ENCODE peak calls at places on chromosomes 12 and 14, in eight cellular contexts. M is ovary, Q is A549, F is stomach, S is testis, B is uterus, Y is body of pancreas, N is adrenal gland. J is an unnamed sample.

GRCh38 chr12:23221926-23222325 is 597.0 kb downstream of the ETNK1 start:
- DNase-seq in M (no peak), Q (no peak), F (no peak), S (no peak), B (no peak), Y (no peak), N (no peak), J (no peak)

GRCh38 chr12:50302686-50303085 is 19.4 kb upstream of the LIMA1 start:
- DNase-seq in M (no peak), Q (no peak), F (no peak), S (no peak), B (no peak), Y (no peak), N (no peak), J (no peak)

GRCh38 chr12:45131506-45131905 is 80.6 kb upstream of the DBX2 start:
- DNase-seq in M (no peak), Q (no peak), F (no peak), S (no peak), B (no peak), Y (no peak), N (no peak), J (no peak)

GRCh38 chr12:67540920-67541624 is 107.5 kb upstream of the DYRK2 start:
- DNase-seq in M (no peak), Q (no peak), F (no peak), S (no peak), B (no peak), Y (no peak), N (no peak), J (no peak)

GRCh38 chr14:95432152-95433093 is 84.0 kb downstream of the SYNE3 start:
- DNase-seq in M (peak; percentile 66), Q (peak; percentile 37), F (peak; percentile 64), S (peak; percentile 75), B (peak; percentile 38), Y (peak; percentile 73), N (peak; percentile 60), J (no peak)

GRCh38 chr14:54189358-54190354 is 207.2 kb upstream of the CDKN3 start:
- DNase-seq in M (no peak), Q (peak; percentile 55), F (no peak), S (no peak), B (no peak), Y (no peak), N (no peak), J (no peak)

GRCh38 chr12:52148541-52149181 is 43.2 kb downstream of the KRT80 start:
- DNase-seq in M (no peak), Q (peak; percentile 99), F (peak; percentile 86), S (no peak), B (no peak), Y (peak; percentile 77), N (no peak), J (peak; percentile 39)

GRCh38 chr14:44657688-44658388 is 150.8 kb upstream of the FSCB start:
- DNase-seq in M (no peak), Q (peak; percentile 10), F (no peak), S (peak; percentile 17), B (no peak), Y (no peak), N (no peak), J (peak; percentile 23)

GRCh38 chr12:76560083-76560491 is 516 bp upstream of the OSBPL8 start:
- DNase-seq in M (no peak), Q (no peak), F (no peak), S (no peak), B (no peak), Y (no peak), N (no peak), J (no peak)

GRCh38 chr14:38291681-38292459 is 36.0 kb upstream of the CLEC14A start:
- DNase-seq in M (no peak), Q (no peak), F (no peak), S (no peak), B (no peak), Y (no peak), N (no peak), J (no peak)

GRCh38 chr14:59098377-59098776 is 90.1 kb upstream of the DAAM1 start:
- DNase-seq in M (no peak), Q (peak; percentile 85), F (no peak), S (no peak), B (no peak), Y (no peak), N (no peak), J (no peak)

GRCh38 chr14:24712909-24713308 is 78.9 kb upstream of the GZMB start:
- DNase-seq in M (no peak), Q (no peak), F (no peak), S (no peak), B (no peak), Y (no peak), N (no peak), J (no peak)

GRCh38 chr14:75070383-75070782 is 942 bp downstream of the ZC2HC1C start:
- DNase-seq in M (no peak), Q (no peak), F (no peak), S (no peak), B (peak; percentile 63), Y (peak; percentile 67), N (no peak), J (no peak)

GRCh38 chr14:75068294-75069020 is 984 bp upstream of the ZC2HC1C start:
- DNase-seq in M (no peak), Q (no peak), F (no peak), S (no peak), B (no peak), Y (no peak), N (no peak), J (no peak)

GRCh38 chr14:75067212-75067611 is 2.2 kb upstream of the ZC2HC1C start:
- DNase-seq in M (no peak), Q (no peak), F (no peak), S (no peak), B (no peak), Y (no peak), N (no peak), J (no peak)

GRCh38 chr14:75069811-75070145 is 337 bp downstream of the ZC2HC1C start:
- DNase-seq in M (no peak), Q (no peak), F (no peak), S (no peak), B (no peak), Y (no peak), N (no peak), J (no peak)

DNA sequence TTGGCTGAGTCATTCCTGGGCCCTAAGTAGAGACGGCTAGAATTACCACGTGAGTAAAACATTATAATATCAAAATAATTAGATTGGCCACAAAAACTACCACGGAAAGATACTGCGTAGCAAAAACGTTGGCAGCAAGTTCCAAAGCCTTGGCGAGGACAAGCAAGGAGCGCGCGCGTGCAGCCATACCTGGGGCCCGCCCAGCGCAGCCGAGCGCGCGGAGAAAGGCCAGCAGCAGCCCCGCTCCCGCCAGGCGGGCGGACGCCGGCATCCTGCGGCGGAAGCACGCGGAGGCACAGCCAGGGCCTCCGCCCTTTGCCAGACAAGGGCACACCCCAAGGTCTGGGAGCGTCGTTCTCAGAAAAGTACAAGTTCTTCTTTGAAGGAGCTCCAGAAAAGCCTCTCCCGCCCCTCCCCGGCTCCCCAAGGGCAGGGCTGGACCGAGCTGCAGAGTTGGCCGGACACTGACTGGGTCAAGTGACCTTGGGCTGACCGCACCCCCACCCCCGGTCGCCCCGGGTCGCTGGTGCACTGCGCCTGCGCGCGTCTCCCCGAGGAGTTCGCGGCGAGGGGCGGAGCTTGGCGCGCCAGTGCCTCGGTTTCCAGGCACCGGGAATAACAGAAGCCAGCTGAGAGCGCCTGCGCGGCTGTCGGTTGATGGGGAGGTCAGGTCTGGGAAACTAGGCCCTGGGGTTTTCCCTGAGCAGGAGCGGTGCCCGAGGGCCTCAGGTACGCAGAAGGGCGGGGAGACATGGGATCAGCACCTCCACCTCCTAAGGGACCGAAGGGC is at the start of gene ZC2HC1C:
- DNase-seq in M (peak; percentile 98), Q (peak; percentile 91), F (peak; percentile 97), S (peak; percentile 95), B (peak; percentile 95), Y (peak; percentile 98), N (peak; percentile 98), J (peak; percentile 90)
- TF ChIP-seq POLR2A in M (peak; percentile 70), Q (no peak), F (no peak), S (no peak), B (peak; percentile 62), Y (peak; percentile 38), N (peak; percentile 67), J (peak; percentile 85)

DNA sequence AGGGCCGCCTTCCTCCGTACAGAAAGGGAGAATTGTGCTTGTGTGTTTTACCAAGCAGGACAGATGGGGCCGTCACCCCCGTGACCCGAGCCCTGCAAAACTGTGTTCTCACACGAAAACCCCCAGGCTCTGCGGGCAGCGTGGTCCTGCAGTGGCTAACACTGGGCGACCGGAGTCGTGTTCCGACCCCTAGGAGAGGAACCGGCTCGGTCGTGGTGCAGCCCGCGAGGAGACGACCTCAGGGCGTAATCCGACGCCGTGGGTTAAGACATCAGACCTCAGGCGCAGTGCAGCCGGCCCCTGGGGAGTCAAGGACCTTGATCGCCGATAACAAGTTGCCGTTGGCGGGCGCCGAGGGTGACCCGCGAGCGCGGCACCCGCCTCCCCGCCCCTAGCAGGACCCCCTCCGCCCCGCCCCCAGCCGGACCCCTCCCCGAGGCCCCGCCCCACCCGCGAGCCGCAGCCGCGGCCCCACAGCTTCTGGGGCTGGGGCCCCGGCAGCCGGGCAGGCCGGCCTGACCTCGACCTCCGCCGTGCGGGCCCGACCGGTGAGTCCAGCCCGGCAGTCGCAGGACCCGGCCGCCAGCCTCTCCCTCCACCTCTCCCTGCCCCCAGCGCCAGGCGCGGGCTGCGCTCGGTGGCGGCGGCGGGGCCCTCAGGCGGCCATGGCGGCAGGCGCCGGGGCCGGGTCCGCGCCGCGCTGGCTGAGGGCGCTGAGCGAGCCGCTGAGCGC is at the start of gene CHPT1:
- DNase-seq in M (peak; percentile 58), Q (peak; percentile 58), F (peak; percentile 82), S (peak; percentile 84), B (peak; percentile 59), Y (peak; percentile 87), N (peak; percentile 91), J (peak; percentile 95)
- TF ChIP-seq POLR2A in M (peak; percentile 16), Q (peak; percentile 80), F (no peak), S (no peak), B (peak; percentile 58), Y (peak; percentile 32), N (peak; percentile 62), J (peak; percentile 59)

DNA sequence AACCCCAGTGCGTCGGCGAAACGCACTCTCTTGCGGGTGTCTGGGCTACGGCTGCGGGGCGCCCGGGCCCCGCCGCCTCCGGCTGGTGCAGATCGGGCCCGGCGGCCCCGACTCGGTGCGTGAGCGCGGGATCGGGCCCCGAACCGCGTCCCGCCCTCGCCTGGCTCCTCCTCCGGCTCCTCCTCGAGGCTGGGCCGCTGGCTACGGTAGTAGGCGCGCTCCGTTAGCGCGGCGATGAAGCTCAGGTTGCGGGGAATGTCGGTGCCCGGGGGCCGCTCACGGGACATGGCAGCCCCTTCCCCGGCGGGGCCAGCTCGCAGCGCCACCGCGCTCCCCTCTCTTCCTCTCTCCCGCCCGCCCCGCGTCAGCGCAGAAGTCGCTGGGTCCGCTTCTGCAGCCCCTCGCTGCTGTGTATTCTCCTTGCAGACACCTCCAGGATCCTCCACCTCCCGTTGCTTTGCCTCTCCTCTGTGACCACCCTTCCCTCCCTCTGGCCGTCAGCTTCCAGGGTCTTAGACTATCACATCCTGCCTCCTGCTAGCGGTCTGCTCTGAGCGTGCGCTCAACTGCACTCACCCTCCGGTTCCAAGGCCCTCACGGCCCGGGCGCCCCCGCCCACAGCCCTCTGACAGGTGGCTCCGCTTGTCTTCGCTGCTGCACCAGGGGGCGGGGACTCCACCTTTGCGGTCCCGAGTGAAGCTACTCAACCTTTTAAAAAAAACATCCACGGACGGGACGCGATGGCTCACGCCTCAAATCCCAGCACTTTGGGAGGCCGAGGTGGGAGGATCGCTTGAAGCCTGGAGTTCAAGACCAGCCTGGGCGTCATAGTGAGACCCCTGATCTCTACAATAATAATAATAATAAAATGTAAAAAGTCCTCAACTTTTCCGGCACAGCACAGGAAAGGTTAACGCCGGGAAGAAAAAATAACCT is at the start of gene PPP1R3E:
- DNase-seq in M (peak; percentile 70), Q (peak; percentile 74), F (peak; percentile 75), S (peak; percentile 72), B (peak; percentile 65), Y (peak; percentile 77), N (peak; percentile 79), J (peak; percentile 82)
- TF ChIP-seq POLR2A in M (no peak), Q (no peak), F (no peak), S (no peak), B (no peak), Y (peak; percentile 4), N (peak; percentile 56), J (peak; percentile 32)

GRCh38 chr12:93297536-93297935 is 80.2 kb upstream of the NUDT4 start:
- DNase-seq in M (no peak), Q (no peak), F (no peak), S (no peak), B (no peak), Y (no peak), N (no peak), J (no peak)
- TF ChIP-seq POLR2A in M (no peak), Q (no peak), F (no peak), S (no peak), B (no peak), Y (no peak), N (no peak), J (no peak)